ENCODE peak calls at places on chromosomes 6 and 20, in nine cellular contexts. T, Z, F, P, U, R, A, M and L are unnamed samples.

GRCh38 chr6:32932132-32932868 is 8.5 kb downstream of the HLA-DMB start:
- DNase-seq in R (peak), M (no peak), F (no peak), U (no peak), A (no peak), Z (no peak), P (no peak), T (no peak), L (no peak)

GRCh38 chr6:117206951-117207687 is 58.2 kb upstream of the VGLL2 start:
- DNase-seq in P (no peak), M (peak), T (no peak), F (no peak), U (no peak), A (no peak), Z (no peak), R (no peak), L (no peak)

GRCh38 chr20:52805128-52805527 is 167.0 kb upstream of the TSHZ2 start:
- DNase-seq in F (no peak), T (no peak), R (no peak), A (no peak), M (no peak), U (no peak), Z (no peak), P (no peak), L (no peak)

GRCh38 chr6:328184-328670 is 35.9 kb downstream of the DUSP22 start:
- DNase-seq in R (peak), Z (peak), F (no peak), P (no peak), A (no peak), U (no peak), M (no peak), T (peak), L (no peak)

GRCh38 chr6:53922571-53922981 is 127.8 kb downstream of the LRRC1 start:
- DNase-seq in R (peak), T (no peak), M (no peak), A (no peak), U (no peak), F (no peak), P (no peak), Z (no peak), L (peak)

GRCh38 chr6:87675004-87675681 is 26.9 kb downstream of the AKIRIN2 start:
- DNase-seq in Z (no peak), U (no peak), R (no peak), P (no peak), T (no peak), F (no peak), A (no peak), M (no peak), L (no peak)

GRCh38 chr20:62329389-62330377 is 26.9 kb downstream of the ADRM1 start:
- DNase-seq in M (no peak), P (peak), U (no peak), Z (no peak), R (no peak), T (no peak), F (no peak), A (no peak), L (no peak)

GRCh38 chr6:125444234-125444949 is 142.6 kb upstream of the HDDC2 start:
- DNase-seq in F (peak), Z (no peak), U (no peak), A (no peak), M (peak), T (no peak), R (no peak), P (no peak), L (peak)

GRCh38 chr6:38262609-38263008 is 377.1 kb downstream of the BTBD9 start:
- DNase-seq in P (no peak), A (no peak), R (peak), F (no peak), U (no peak), T (peak), Z (no peak), M (no peak), L (no peak)

GRCh38 chr20:14431568-14431967 is 94.2 kb upstream of the FLRT3 start:
- DNase-seq in Z (no peak), P (no peak), U (no peak), F (no peak), A (no peak), T (no peak), R (no peak), M (no peak), L (no peak)

GRCh38 chr6:69816569-69816968 is 19.8 kb upstream of the LMBRD1 start:
- DNase-seq in P (no peak), Z (no peak), M (no peak), F (no peak), U (no peak), R (no peak), A (no peak), T (no peak), L (no peak)

GRCh38 chr6:33014841-33015634 is 5.6 kb upstream of the HLA-DOA start:
- DNase-seq in Z (no peak), U (no peak), R (peak), M (no peak), P (no peak), T (peak), A (peak), F (no peak), L (no peak)

GRCh38 chr6:103797738-103798137 is 1062.0 kb downstream of the HACE1 start:
- DNase-seq in M (no peak), T (no peak), F (no peak), A (no peak), R (peak), U (no peak), P (no peak), Z (no peak), L (no peak)